ENCODE peak calls at places on chromosomes 1 and 21, in four cellular contexts. One of them, this sample, is unnamed.

GRCh38 chr1:39529901-39530535 is 38.6 kb downstream of the BMP8A start:
- DNase-seq in cardiac muscle cell: no peak
- DNase-seq in pancreas: no peak
- DNase-seq in BE2C: no peak
- DNase-seq in this sample: no peak

GRCh38 chr1:43789604-43790288 is 82.4 kb downstream of the ST3GAL3 start:
- DNase-seq in cardiac muscle cell: no peak
- DNase-seq in pancreas: no peak
- DNase-seq in BE2C: no peak
- DNase-seq in this sample: no peak

GRCh38 chr1:31714442-31715096 is 10.8 kb upstream of the COL16A1 start:
- DNase-seq in pancreas: peak; percentile 70
- DNase-seq in BE2C: peak; percentile 69
- DNase-seq in cardiac muscle cell: peak; percentile 71
- DNase-seq in this sample: peak; percentile 69

GRCh38 chr1:84672080-84672735 is 18.1 kb downstream of the SSX2IP start:
- DNase-seq in pancreas: no peak
- DNase-seq in cardiac muscle cell: no peak
- DNase-seq in BE2C: no peak
- DNase-seq in this sample: peak; percentile 36

GRCh38 chr1:172399369-172400072 is 21.0 kb upstream of the C1orf105 start:
- DNase-seq in cardiac muscle cell: peak; percentile 98
- DNase-seq in BE2C: no peak
- DNase-seq in pancreas: no peak
- DNase-seq in this sample: peak; percentile 74

GRCh38 chr1:242133351-242133750 is 134.5 kb upstream of the MAP1LC3C start:
- DNase-seq in pancreas: no peak
- DNase-seq in BE2C: no peak
- DNase-seq in cardiac muscle cell: no peak
- DNase-seq in this sample: no peak

GRCh38 chr1:48979940-48980339 is 203.2 kb upstream of the BEND5 start:
- DNase-seq in BE2C: no peak
- DNase-seq in pancreas: no peak
- DNase-seq in cardiac muscle cell: no peak
- DNase-seq in this sample: no peak

GRCh38 chr1:75614455-75615379 is 3.8 kb upstream of the SLC44A5 start:
- DNase-seq in BE2C: peak; percentile 60
- DNase-seq in pancreas: peak; percentile 89
- DNase-seq in cardiac muscle cell: peak; percentile 34
- DNase-seq in this sample: peak; percentile 55

GRCh38 chr1:147549526-147549925 is 8.2 kb downstream of the BCL9 start:
- DNase-seq in cardiac muscle cell: no peak
- DNase-seq in BE2C: no peak
- DNase-seq in pancreas: no peak
- DNase-seq in this sample: no peak

GRCh38 chr21:45981154-45981606 is 390 bp upstream of the COL6A1 start:
- DNase-seq in cardiac muscle cell: peak; percentile 94
- DNase-seq in BE2C: peak; percentile 88
- DNase-seq in pancreas: peak; percentile 89
- DNase-seq in this sample: peak; percentile 75

GRCh38 chr1:11286735-11287410 is 13.9 kb downstream of the UBIAD1 start:
- DNase-seq in BE2C: no peak
- DNase-seq in pancreas: no peak
- DNase-seq in cardiac muscle cell: peak; percentile 14
- DNase-seq in this sample: peak; percentile 62

GRCh38 chr1:11283148-11283547 is 10.2 kb downstream of the UBIAD1 start:
- DNase-seq in pancreas: no peak
- DNase-seq in BE2C: no peak
- DNase-seq in cardiac muscle cell: no peak
- DNase-seq in this sample: no peak

GRCh38 chr1:11285883-11286734 is 13.1 kb downstream of the UBIAD1 start:
- DNase-seq in cardiac muscle cell: peak; percentile 40
- DNase-seq in BE2C: no peak
- DNase-seq in pancreas: no peak
- DNase-seq in this sample: no peak

GRCh38 chr1:11281518-11282331 is 8.7 kb downstream of the UBIAD1 start:
- DNase-seq in BE2C: no peak
- DNase-seq in pancreas: no peak
- DNase-seq in cardiac muscle cell: peak; percentile 95
- DNase-seq in this sample: no peak

DNA sequence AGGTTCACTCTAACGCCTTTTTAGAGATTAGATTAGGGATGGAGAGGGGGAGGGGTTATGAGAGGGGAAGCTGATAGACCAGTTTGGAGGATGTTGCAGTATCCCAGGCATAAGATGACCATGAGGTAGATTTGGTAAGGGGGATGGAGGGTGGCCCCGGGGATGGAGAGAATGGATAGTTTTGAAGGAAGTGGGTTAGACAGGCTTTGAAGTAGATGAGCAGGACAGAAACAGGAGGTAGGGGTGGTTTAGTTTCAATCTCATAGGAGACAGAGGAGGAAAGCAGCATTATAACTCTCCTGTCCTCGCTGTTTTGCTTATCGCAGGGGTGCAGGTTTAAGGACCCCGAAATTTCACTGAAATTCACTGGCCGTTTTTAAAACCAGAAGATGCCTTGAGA is 11.8 kb downstream of the UBIAD1 start:
- DNase-seq in pancreas: no peak
- DNase-seq in BE2C: no peak
- DNase-seq in cardiac muscle cell: no peak
- DNase-seq in this sample: no peak
- H3K4me1 ChIP-seq in pancreas: peaks cover 12% of the 10 kb centered on the region
- H3K4me1 ChIP-seq in BE2C: no peaks in the 10 kb centered on the region
- H3K4me1 ChIP-seq in cardiac muscle cell: no peaks in the 10 kb centered on the region
- H3K4me1 ChIP-seq in this sample: peaks cover 33% of the 10 kb centered on the region

GRCh38 chr1:111875640-111876039 is 113.8 kb downstream of the KCND3 start:
- DNase-seq in BE2C: no peak
- DNase-seq in cardiac muscle cell: no peak
- DNase-seq in pancreas: no peak
- DNase-seq in this sample: no peak
- H3K27me3 ChIP-seq in BE2C: peaks cover 35% of the 10 kb centered on the region
- H3K27me3 ChIP-seq in cardiac muscle cell: peaks cover 40% of the 10 kb centered on the region
- H3K27me3 ChIP-seq in pancreas: no peaks in the 10 kb centered on the region
- H3K27me3 ChIP-seq in this sample: no peaks in the 10 kb centered on the region

DNA sequence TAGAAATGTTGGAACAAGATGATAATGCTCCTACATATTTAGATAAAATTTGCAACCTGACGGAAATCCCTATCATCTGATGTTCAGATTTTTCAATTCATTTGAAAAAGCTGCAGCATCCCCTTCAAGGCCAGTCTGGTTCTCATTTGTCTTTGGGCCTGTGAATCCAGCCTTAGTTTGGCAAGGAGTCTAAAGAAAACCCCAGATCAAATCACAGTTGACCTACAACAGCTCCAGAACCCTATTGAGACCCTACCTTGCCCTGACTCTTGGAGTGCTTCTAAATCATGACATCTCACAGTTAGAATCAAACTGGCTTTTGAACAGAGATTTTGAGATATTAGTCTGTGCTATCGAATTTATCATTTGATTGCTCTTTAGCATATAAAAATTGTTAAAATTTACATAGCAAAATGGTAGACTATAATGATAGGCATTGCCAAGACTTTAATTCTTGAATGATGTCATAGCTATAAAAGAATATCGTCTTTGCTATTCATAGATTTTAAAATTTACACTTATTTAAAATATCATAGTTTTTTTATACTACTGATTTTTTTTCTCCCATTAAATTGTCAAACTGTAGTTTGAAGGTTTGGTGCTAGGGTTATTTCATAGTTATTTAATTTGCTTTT is 2.2 kb downstream of the PPP2R5A start:
- DNase-seq in pancreas: no peak
- DNase-seq in BE2C: no peak
- DNase-seq in cardiac muscle cell: no peak
- DNase-seq in this sample: peak; percentile 20
- H3K4me1 ChIP-seq in pancreas: peaks cover 43% of the 10 kb centered on the region
- H3K4me1 ChIP-seq in BE2C: peaks cover 4% of the 10 kb centered on the region
- H3K4me1 ChIP-seq in cardiac muscle cell: peaks cover 32% of the 10 kb centered on the region
- H3K4me1 ChIP-seq in this sample: peaks cover 13% of the 10 kb centered on the region

GRCh38 chr21:42278750-42279149 is 36.5 kb downstream of the TFF3 start:
- DNase-seq in cardiac muscle cell: no peak
- DNase-seq in pancreas: no peak
- DNase-seq in BE2C: no peak
- DNase-seq in this sample: no peak
- H3K27me3 ChIP-seq in cardiac muscle cell: no peaks in the 10 kb centered on the region
- H3K27me3 ChIP-seq in pancreas: no peaks in the 10 kb centered on the region
- H3K27me3 ChIP-seq in BE2C: no peaks in the 10 kb centered on the region
- H3K27me3 ChIP-seq in this sample: peaks cover 5% of the 10 kb centered on the region

DNA sequence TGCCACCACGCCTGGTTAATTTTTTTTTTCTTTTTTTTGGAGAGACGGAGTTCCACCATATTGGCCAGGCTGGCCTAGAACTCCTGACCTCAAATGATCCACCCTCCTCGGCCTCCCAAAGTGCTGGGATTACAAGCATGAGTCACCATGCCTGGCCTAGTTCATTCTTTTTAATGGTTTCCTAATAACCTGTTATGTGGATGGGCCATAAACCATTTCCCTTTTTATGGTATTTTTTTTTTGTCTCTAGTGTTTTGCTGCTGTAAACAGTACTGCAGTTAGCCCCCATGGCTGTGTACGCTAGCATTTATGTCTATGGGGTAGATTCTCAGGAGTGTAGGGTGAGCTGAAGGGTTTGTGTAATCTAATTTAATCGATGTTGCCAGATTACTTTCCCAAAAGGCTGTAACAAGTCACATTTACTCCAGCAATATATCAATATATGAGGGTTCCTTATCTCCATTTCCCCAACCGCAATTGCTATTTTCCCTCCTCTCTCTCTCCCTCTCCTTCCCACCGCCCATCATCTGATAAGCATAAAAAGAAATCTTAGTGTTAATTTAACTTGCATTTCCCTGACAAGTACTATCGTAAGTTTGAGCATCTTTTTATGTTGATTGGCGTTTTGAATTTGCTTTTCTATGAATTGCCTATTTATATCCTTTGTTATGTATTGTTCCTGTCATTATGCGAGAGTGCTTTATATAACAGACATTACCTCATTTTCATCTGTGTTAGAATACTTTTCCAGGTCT is 28.7 kb downstream of the RCSD1 start:
- DNase-seq in pancreas: no peak
- DNase-seq in cardiac muscle cell: no peak
- DNase-seq in BE2C: no peak
- DNase-seq in this sample: no peak
- H3K4me1 ChIP-seq in pancreas: no peaks in the 10 kb centered on the region
- H3K4me1 ChIP-seq in cardiac muscle cell: peaks cover 88% of the 10 kb centered on the region
- H3K4me1 ChIP-seq in BE2C: peaks cover 11% of the 10 kb centered on the region
- H3K4me1 ChIP-seq in this sample: peaks cover 27% of the 10 kb centered on the region

DNA sequence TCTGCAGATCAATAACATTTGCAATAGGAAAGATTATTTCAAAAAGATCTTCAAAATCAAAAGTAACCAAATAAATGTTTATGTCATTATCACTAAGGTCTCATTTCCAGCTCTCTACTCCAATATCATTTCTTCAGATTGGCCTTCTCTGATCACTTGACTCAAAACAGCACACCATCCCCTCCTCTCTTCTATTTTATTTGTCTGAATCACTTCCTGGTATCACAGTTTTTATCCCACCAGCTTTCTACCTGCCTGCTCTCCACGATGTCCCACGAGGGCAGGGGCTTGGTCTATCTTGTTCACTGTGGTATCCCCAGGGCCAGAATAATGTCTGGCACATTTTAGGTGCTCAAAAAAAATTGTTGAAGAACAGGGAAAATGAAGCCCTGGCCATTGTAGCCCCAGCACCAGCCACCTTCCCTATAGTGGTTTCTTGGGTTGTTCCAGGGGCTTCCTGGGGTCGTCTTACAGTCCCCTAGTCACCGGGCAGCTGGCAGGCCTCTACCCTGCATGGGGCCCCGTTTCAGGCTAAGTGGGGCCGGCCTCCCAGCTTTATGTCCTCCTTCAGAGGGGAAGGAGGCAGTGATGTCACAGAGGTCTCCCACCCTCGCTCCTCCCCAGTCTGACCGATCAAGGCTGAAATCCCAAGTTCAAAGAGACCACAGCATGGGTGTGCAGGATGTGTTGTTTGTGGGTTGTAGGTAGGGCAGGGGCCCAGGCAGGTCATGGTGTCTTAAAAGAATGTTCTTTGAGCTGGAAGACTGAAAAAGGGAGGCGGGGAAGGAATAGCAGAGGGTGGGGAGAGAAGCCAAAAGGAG is 3.5 kb upstream of the PADI1 start:
- DNase-seq in BE2C: no peak
- DNase-seq in pancreas: no peak
- DNase-seq in cardiac muscle cell: no peak
- DNase-seq in this sample: no peak
- H3K27me3 ChIP-seq in BE2C: no peaks in the 10 kb centered on the region
- H3K27me3 ChIP-seq in pancreas: no peaks in the 10 kb centered on the region
- H3K27me3 ChIP-seq in cardiac muscle cell: no peaks in the 10 kb centered on the region
- H3K27me3 ChIP-seq in this sample: peaks cover 12% of the 10 kb centered on the region

DNA sequence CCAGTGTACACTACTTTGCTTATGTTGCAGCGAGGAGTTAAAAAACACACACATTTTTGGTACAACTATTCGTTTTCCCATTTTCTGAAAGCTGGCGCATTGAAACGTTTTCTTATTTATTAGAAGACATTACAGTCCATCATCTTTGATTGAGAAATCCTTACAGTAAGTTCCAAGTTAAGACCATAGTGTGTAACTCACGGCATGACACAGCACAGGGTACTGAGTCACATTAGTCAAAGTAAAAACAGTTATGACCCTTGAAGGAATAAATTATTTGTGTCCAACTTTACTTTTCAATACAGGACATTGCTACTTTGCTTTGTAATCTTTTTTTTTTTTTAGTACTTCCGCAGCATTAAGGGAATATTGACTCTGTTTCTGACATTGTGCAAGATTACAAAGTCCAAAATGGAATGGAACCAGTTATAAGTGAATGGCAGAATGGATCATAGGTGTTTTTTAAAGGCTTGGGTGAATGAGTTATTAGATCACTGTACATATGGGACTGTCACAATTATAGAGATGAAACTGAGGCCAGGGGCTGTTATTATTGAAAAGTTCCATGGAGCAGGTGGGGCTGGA is 11.7 kb downstream of the PTGFRN start:
- DNase-seq in cardiac muscle cell: no peak
- DNase-seq in pancreas: no peak
- DNase-seq in BE2C: no peak
- DNase-seq in this sample: no peak
- H3K4me1 ChIP-seq in cardiac muscle cell: peaks cover 22% of the 10 kb centered on the region
- H3K4me1 ChIP-seq in pancreas: peaks cover 40% of the 10 kb centered on the region
- H3K4me1 ChIP-seq in BE2C: peaks cover 4% of the 10 kb centered on the region
- H3K4me1 ChIP-seq in this sample: no peaks in the 10 kb centered on the region